ENCODE peak calls at places on chromosomes 6 and 20, in four cellular contexts. N is K562, H is AG04450, E is AG09309. J is an unnamed sample.
A peak's percentile ranks its signal among the peaks of the same experiment; 100 is the strongest.

GRCh38 chr20:62476074-62476838 is 461 bp upstream of the GATA5 start:
- DNase-seq in N (peak; percentile 90), E (no peak), H (no peak), J (no peak)

GRCh38 chr6:81895511-81896185 is 143.2 kb upstream of the TENT5A start:
- DNase-seq in H (peak; percentile 59), N (no peak), E (peak; percentile 85), J (no peak)

GRCh38 chr6:37514377-37514776 is 14.7 kb upstream of the CCDC167 start:
- DNase-seq in E (no peak), N (no peak), H (no peak), J (no peak)

GRCh38 chr6:31383149-31383548 is 20.2 kb upstream of the MICA start:
- DNase-seq in H (no peak), E (no peak), N (no peak), J (no peak)

GRCh38 chr6:85826997-85827396 is 184.3 kb upstream of the SYNCRIP start:
- DNase-seq in E (no peak), H (no peak), N (no peak), J (no peak)

GRCh38 chr6:108127826-108128225 is 38.0 kb upstream of the NR2E1 start:
- DNase-seq in N (no peak), E (no peak), H (no peak), J (peak; percentile 19)

GRCh38 chr6:111673086-111673485 is 67.4 kb upstream of the TRAF3IP2 start:
- DNase-seq in N (no peak), H (no peak), E (no peak), J (no peak)

GRCh38 chr6:42101186-42101657 is 41.2 kb downstream of the C6orf132 start:
- DNase-seq in H (no peak), E (no peak), N (no peak), J (no peak)

GRCh38 chr6:26607434-26608230 is 10.9 kb downstream of the ABT1 start:
- DNase-seq in E (peak; percentile 25), N (peak; percentile 56), H (peak; percentile 24), J (no peak)

GRCh38 chr6:17710331-17710730 is 3.6 kb upstream of the NUP153 start:
- DNase-seq in E (no peak), H (peak; percentile 49), N (no peak), J (no peak)

GRCh38 chr6:53926505-53926904 is 131.7 kb downstream of the LRRC1 start:
- DNase-seq in N (no peak), E (no peak), H (no peak), J (no peak)

GRCh38 chr20:49482621-49483017 is at the start of gene KCNB1:
- DNase-seq in E (no peak), N (peak; percentile 94), H (no peak), J (no peak)

GRCh38 chr6:148874698-148875293 is 128.0 kb downstream of the UST start:
- DNase-seq in N (no peak), E (no peak), H (no peak), J (no peak)

GRCh38 chr6:112468359-112468758 is 121.2 kb downstream of the RFPL4B start:
- DNase-seq in E (peak; percentile 57), H (no peak), N (no peak), J (no peak)

GRCh38 chr6:96246563-96246962 is 230.8 kb downstream of the FUT9 start:
- DNase-seq in H (no peak), E (no peak), N (no peak), J (no peak)

GRCh38 chr20:36878913-36879312 is 3.0 kb downstream of the TLDC2 start:
- DNase-seq in N (no peak), H (no peak), E (no peak), J (no peak)

GRCh38 chr6:31267504-31268371 is 4.2 kb downstream of the HLA-C start:
- DNase-seq in E (no peak), N (no peak), H (no peak), J (no peak)

GRCh38 chr6:169906004-169906740 is 154.8 kb downstream of the ERMARD start:
- DNase-seq in E (no peak), N (no peak), H (no peak), J (no peak)

GRCh38 chr20:62377615-62378085 is 9.3 kb upstream of the RPS21 start:
- DNase-seq in E (no peak), N (no peak), H (no peak), J (no peak)

GRCh38 chr6:26122005-26122388 is 34.8 kb downstream of the HFE start:
- DNase-seq in E (no peak), N (no peak), H (no peak), J (no peak)

GRCh38 chr20:11754451-11754850 is 163.2 kb upstream of the BTBD3 start:
- DNase-seq in E (no peak), H (no peak), N (no peak), J (peak; percentile 6)

GRCh38 chr6:7568021-7568420 is 22.0 kb upstream of the SNRNP48 start:
- DNase-seq in H (peak; percentile 23), E (peak; percentile 87), N (no peak), J (no peak)

GRCh38 chr20:49446808-49447207 is 35.7 kb downstream of the KCNB1 start:
- DNase-seq in N (no peak), E (no peak), H (no peak), J (no peak)

GRCh38 chr6:36318690-36319435 is 17.8 kb downstream of the BNIP5 start:
- DNase-seq in N (no peak), H (no peak), E (no peak), J (no peak)

GRCh38 chr6:111715321-111715720 is 109.6 kb upstream of the TRAF3IP2 start:
- DNase-seq in E (no peak), N (no peak), H (no peak), J (no peak)

GRCh38 chr6:151440498-151440897 is 11.4 kb downstream of the RMND1 start:
- DNase-seq in N (no peak), E (no peak), H (no peak), J (no peak)

GRCh38 chr20:57251344-57251743 is 15.1 kb downstream of the BMP7 start:
- DNase-seq in E (no peak), N (peak; percentile 15), H (no peak), J (no peak)

GRCh38 chr6:158868122-158868480 is 48.9 kb upstream of the EZR start:
- DNase-seq in E (no peak), H (no peak), N (no peak), J (no peak)

GRCh38 chr6:70651326-70651905 is 16.3 kb upstream of the SMAP1 start:
- DNase-seq in E (no peak), H (no peak), N (no peak), J (no peak)

GRCh38 chr20:41747226-41747625 is 129.0 kb upstream of the CHD6 start:
- DNase-seq in H (no peak), N (no peak), E (no peak), J (no peak)

GRCh38 chr20:41748051-41748450 is 129.9 kb upstream of the CHD6 start:
- DNase-seq in E (no peak), H (no peak), N (no peak), J (no peak)

GRCh38 chr20:41748756-41749582 is 130.8 kb upstream of the CHD6 start:
- DNase-seq in E (no peak), H (no peak), N (no peak), J (no peak)

GRCh38 chr20:41750137-41750536 is 132.0 kb upstream of the CHD6 start:
- DNase-seq in H (no peak), E (no peak), N (no peak), J (no peak)

DNA sequence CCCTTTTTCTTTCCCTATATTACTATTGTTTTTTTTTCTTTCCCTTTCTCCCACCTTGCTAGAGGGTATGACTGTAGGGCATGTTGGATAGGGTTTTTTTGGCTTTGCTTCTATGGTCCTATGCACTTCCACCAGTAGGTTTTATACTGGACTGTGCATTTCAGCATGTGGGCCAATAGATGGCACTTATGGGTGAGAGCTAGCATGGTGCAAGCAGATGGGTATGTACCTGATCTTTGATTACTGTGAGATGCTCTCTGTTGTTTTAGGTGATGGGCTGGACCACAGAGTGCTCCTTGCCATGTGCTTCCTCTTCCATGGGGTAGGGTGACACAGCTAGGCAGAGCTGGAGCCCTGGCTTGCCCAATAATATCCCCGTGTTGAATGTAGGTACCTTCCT is 128.5 kb upstream of the CHD6 start:
- DNase-seq in N (no peak), H (no peak), E (no peak), J (no peak)
- TF ChIP-seq CTCF in N (peak; percentile 12), H (peak; percentile 2), E (no peak), J (peak; percentile 30)

GRCh38 chr6:8743146-8743745 is 307.9 kb upstream of the SLC35B3 start:
- DNase-seq in N (no peak), E (no peak), H (no peak), J (no peak)
- H3K4me3 ChIP-seq in N (no peak overlapping the region), E (no peak overlapping the region), H (no peak overlapping the region), J (peak overlapping the region; percentile 3)

GRCh38 chr6:44245912-44246662 is 814 bp upstream of the HSP90AB1 start:
- DNase-seq in N (peak; percentile 94), E (no peak), H (peak; percentile 26), J (no peak)
- TF ChIP-seq CTCF in N (peak; percentile 60), E (peak; percentile 6), H (no peak), J (peak; percentile 18)

DNA sequence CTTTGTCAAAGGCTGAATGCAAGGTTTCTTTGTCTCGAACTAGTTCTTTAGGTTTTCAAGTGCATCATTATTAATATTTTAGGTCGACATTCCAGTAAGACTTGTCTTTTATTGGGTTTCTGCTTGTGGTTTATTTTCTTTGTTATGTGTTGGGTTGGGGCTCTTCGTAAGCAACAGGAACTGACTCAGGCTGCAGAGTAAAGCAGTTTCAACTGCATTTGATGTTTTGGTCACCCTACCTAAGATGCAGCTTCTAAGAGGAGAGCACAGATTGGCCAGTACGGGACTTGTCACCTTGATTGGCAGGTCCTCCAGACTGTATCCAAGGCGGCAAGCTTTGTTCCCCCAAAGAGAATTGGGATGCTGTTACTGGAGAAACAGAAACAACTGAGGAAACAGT is 149.5 kb upstream of the SULF2 start:
- DNase-seq in E (no peak), N (no peak), H (no peak), J (no peak)
- H3K4me3 ChIP-seq in E (no peak overlapping the region), N (no peak overlapping the region), H (no peak overlapping the region), J (no peak overlapping the region)

GRCh38 chr6:156686429-156686939 is 90.7 kb upstream of the ARID1B start:
- DNase-seq in E (no peak), H (no peak), N (no peak), J (peak; percentile 48)
- TF ChIP-seq CTCF in E (peak; percentile 27), H (peak; percentile 52), N (peak; percentile 43), J (peak; percentile 50)

DNA sequence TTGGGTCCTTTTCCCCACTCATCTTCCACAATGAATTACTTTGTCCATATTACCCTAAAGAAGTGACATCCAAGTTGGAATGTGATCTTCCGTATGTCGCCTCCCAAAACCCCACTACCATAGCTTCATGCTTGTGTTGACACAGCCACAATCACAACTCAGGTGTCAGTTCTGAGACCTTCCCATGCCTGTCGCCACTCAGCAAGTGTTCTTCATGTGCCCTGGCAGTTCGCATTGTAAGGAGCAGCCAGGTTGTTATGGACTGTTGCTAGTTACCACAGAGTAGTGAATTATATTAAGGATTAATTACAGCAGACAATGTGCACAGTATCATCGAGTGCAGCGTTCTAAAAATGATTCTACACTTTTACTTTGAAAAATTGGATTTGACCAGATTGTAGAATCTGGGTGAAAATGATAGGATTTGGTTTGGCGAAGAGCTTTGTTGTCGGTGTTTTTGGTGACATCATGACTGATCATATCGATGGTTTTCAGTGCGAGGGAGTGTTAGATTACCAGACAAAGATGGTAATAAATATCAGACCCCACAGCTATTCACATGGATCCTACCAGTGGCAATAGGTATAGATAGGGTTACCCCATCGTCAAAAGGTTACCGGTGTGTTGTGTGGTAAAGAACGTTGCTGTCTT is 1.7 kb downstream of the PCMTD2 start:
- DNase-seq in E (no peak), N (no peak), H (no peak), J (no peak)
- H3K4me3 ChIP-seq in E (no peak overlapping the region), N (peak overlapping the region; percentile 91), H (no peak overlapping the region), J (peak overlapping the region; percentile 89)

GRCh38 chr20:3470627-3471396 is at the start of gene ATRN:
- DNase-seq in N (peak; percentile 92), H (peak; percentile 72), E (peak; percentile 57), J (no peak)
- TF ChIP-seq CTCF in N (no peak), H (no peak), E (no peak), J (no peak)

GRCh38 chr20:50726955-50727791 is 4.2 kb upstream of the PARD6B start:
- DNase-seq in H (no peak), N (no peak), E (no peak), J (no peak)
- H3K4me3 ChIP-seq in H (no peak overlapping the region), N (no peak overlapping the region), E (no peak overlapping the region), J (peak overlapping the region; percentile 10)

J was measured in epithelial cell of proximal tubule.